ENCODE peak calls at places on chromosome 1, in six cellular contexts. G is NB4, F is NT2/D1, T is adrenal gland, A is foreskin fibroblast, P is ovary. H is an unnamed sample.

GRCh38 chr1:233865902-233866301 is 38.6 kb upstream of the SLC35F3 start:
- DNase-seq in G (no peak), F (no peak), T (no peak), A (no peak), P (no peak), H (no peak)

GRCh38 chr1:3674100-3675094 is 22.1 kb downstream of the TP73 start:
- DNase-seq in G (no peak), F (no peak), T (no peak), A (no peak), P (no peak), H (peak)

GRCh38 chr1:151831256-151831591 is 378 bp downstream of the RORC start:
- DNase-seq in G (no peak), F (no peak), T (no peak), A (no peak), P (no peak), H (no peak)

GRCh38 chr1:229295745-229296144 is 24.8 kb downstream of the RAB4A start:
- DNase-seq in G (no peak), F (no peak), T (no peak), A (no peak), P (no peak), H (no peak)

GRCh38 chr1:234281826-234282489 is 91.3 kb upstream of the COA6 start:
- DNase-seq in G (no peak), F (no peak), T (no peak), A (no peak), P (no peak), H (no peak)

GRCh38 chr1:228465571-228466146 is 21.5 kb upstream of the RNF187 start:
- DNase-seq in G (no peak), F (no peak), T (no peak), A (no peak), P (no peak), H (no peak)

GRCh38 chr1:246052603-246053002 is 454.5 kb downstream of the SMYD3 start:
- DNase-seq in G (no peak), F (no peak), T (no peak), A (no peak), P (no peak), H (no peak)

GRCh38 chr1:231814031-231814430 is 187.4 kb downstream of the DISC1 start:
- DNase-seq in G (no peak), F (no peak), T (no peak), A (no peak), P (no peak), H (no peak)

DNA sequence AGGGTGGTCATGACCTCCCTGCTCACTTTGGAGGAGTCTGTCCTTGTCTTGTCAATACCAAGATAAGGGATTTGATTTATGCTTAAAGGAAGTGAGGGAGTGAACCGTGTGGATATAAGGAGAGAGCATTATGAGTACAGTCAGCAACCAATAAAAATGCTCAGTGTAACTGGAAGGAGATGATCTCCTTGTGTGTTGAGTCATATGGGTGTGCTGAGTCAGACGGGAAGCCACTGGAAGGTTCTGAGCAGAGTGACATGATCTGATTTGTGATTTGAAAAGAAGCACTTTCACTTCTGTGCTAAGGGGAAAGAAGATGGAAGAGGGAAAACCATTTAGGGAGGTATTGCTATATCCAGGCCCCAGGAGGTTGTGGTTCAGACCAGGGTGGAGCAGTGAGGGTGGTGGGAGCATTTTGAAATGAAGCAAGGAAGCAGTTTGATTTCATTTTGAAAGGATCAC is 2.5 kb upstream of the BCL10 start:
- DNase-seq in G (peak), F (no peak), T (peak), A (peak), P (no peak), H (no peak)
- H3K4me3 ChIP-seq in G (no peak), F (no peak), T (no peak), A (no peak), P (no peak), H (no peak)

GRCh38 chr1:43206721-43207228 is 34.6 kb downstream of the CFAP57 start:
- DNase-seq in G (no peak), F (peak), T (no peak), A (peak), P (no peak), H (peak)
- H3K4me3 ChIP-seq in G (no peak), F (no peak), T (no peak), A (peak), P (no peak), H (no peak)

GRCh38 chr1:205443585-205444299 is 12.1 kb downstream of the BLACAT1 start:
- DNase-seq in G (no peak), F (no peak), T (no peak), A (no peak), P (no peak), H (peak)
- H3K4me3 ChIP-seq in G (no peak), F (no peak), T (no peak), A (no peak), P (no peak), H (no peak)

GRCh38 chr1:87472716-87473115 is 144.0 kb downstream of the LMO4 start:
- DNase-seq in G (no peak), F (no peak), T (no peak), A (no peak), P (no peak), H (no peak)
- H3K4me3 ChIP-seq in G (no peak), F (no peak), T (no peak), A (no peak), P (no peak), H (no peak)

DNA sequence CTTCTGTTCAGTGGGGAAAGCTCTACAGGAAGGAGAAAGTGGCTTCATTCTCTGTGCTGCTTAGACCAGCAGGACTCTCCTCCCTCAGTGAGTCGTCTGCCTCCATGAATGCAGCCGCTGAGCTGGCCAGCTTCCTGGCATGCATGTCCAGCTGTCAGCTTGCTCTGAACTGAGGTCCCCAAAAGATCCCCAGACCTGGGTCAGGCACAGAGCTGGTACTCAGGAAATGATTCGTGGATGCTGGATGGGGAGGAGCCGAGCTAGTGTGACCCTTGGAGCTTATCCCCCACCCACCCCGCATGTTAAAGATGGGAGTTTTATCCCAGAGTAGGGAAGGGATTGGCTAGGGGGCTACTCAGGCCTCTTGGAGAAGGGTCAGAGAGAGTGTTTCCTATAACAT is 109.9 kb downstream of the FOXD2 start:
- DNase-seq in G (no peak), F (no peak), T (no peak), A (no peak), P (no peak), H (peak)
- H3K4me3 ChIP-seq in G (no peak), F (no peak), T (no peak), A (no peak), P (no peak), H (no peak)

GRCh38 chr1:204362984-204363334 is 3.2 kb upstream of the PLEKHA6 start:
- DNase-seq in G (no peak), F (no peak), T (no peak), A (no peak), P (no peak), H (no peak)
- H3K4me3 ChIP-seq in G (no peak), F (peak), T (no peak), A (peak), P (peak), H (no peak)